ENCODE peak calls at places on chromosomes 4 and X, in eight cellular contexts. One of them, this sample, is unnamed.

GRCh38 chr4:109826719-109827118 is 1.1 kb upstream of the RRH start:
- DNase-seq in heart right ventricle: no peak
- DNase-seq in endodermal cell: no peak
- DNase-seq in hepatocyte: peak; percentile 13
- DNase-seq in HFF-Myc: no peak
- DNase-seq in AG09309: peak; percentile 4
- DNase-seq in CD8-positive, alpha-beta T cell: no peak
- DNase-seq in GM23338: peak; percentile 27
- DNase-seq in this sample: no peak

GRCh38 chrX:129717902-129718301 is 20.9 kb upstream of the XPNPEP2 start:
- DNase-seq in heart right ventricle: no peak
- DNase-seq in endodermal cell: peak; percentile 55
- DNase-seq in hepatocyte: no peak
- DNase-seq in HFF-Myc: no peak
- DNase-seq in AG09309: peak; percentile 64
- DNase-seq in CD8-positive, alpha-beta T cell: no peak
- DNase-seq in GM23338: no peak
- DNase-seq in this sample: no peak

GRCh38 chrX:120664081-120664480 is 34.2 kb upstream of the C1GALT1C1 start:
- DNase-seq in heart right ventricle: no peak
- DNase-seq in endodermal cell: no peak
- DNase-seq in hepatocyte: no peak
- DNase-seq in HFF-Myc: no peak
- DNase-seq in AG09309: no peak
- DNase-seq in CD8-positive, alpha-beta T cell: no peak
- DNase-seq in GM23338: peak; percentile 13
- DNase-seq in this sample: no peak

GRCh38 chr4:106238819-106239420 is 77.1 kb downstream of the TBCK start:
- DNase-seq in heart right ventricle: peak; percentile 7
- DNase-seq in endodermal cell: peak; percentile 75
- DNase-seq in hepatocyte: peak; percentile 60
- DNase-seq in HFF-Myc: peak; percentile 21
- DNase-seq in AG09309: peak; percentile 7
- DNase-seq in CD8-positive, alpha-beta T cell: no peak
- DNase-seq in GM23338: peak; percentile 80
- DNase-seq in this sample: no peak

GRCh38 chr4:3416270-3416669 is 25.5 kb upstream of the HGFAC start:
- DNase-seq in heart right ventricle: no peak
- DNase-seq in endodermal cell: no peak
- DNase-seq in hepatocyte: no peak
- DNase-seq in HFF-Myc: no peak
- DNase-seq in AG09309: no peak
- DNase-seq in CD8-positive, alpha-beta T cell: no peak
- DNase-seq in GM23338: no peak
- DNase-seq in this sample: no peak

GRCh38 chr4:88443486-88443885 is 13.4 kb upstream of the HERC5 start:
- DNase-seq in heart right ventricle: no peak
- DNase-seq in endodermal cell: peak; percentile 43
- DNase-seq in hepatocyte: no peak
- DNase-seq in HFF-Myc: no peak
- DNase-seq in AG09309: no peak
- DNase-seq in CD8-positive, alpha-beta T cell: no peak
- DNase-seq in GM23338: peak; percentile 57
- DNase-seq in this sample: no peak

GRCh38 chr4:40055873-40056721 is 553 bp upstream of the N4BP2 start:
- DNase-seq in heart right ventricle: peak; percentile 66
- DNase-seq in endodermal cell: peak; percentile 87
- DNase-seq in hepatocyte: peak; percentile 80
- DNase-seq in HFF-Myc: peak; percentile 52
- DNase-seq in AG09309: peak; percentile 64
- DNase-seq in CD8-positive, alpha-beta T cell: peak; percentile 47
- DNase-seq in GM23338: peak; percentile 81
- DNase-seq in this sample: peak; percentile 1

GRCh38 chr4:140302151-140302859 is 71.1 kb upstream of the SCOC start:
- DNase-seq in heart right ventricle: no peak
- DNase-seq in endodermal cell: no peak
- DNase-seq in hepatocyte: no peak
- DNase-seq in HFF-Myc: no peak
- DNase-seq in AG09309: no peak
- DNase-seq in CD8-positive, alpha-beta T cell: no peak
- DNase-seq in GM23338: no peak
- DNase-seq in this sample: no peak

GRCh38 chrX:9433596-9433995 is 31.3 kb upstream of the TBL1X start:
- DNase-seq in heart right ventricle: no peak
- DNase-seq in endodermal cell: no peak
- DNase-seq in hepatocyte: no peak
- DNase-seq in HFF-Myc: no peak
- DNase-seq in AG09309: no peak
- DNase-seq in CD8-positive, alpha-beta T cell: no peak
- DNase-seq in GM23338: no peak
- DNase-seq in this sample: no peak

GRCh38 chrX:123648028-123648810 is 84.6 kb downstream of the THOC2 start:
- DNase-seq in heart right ventricle: no peak
- DNase-seq in endodermal cell: peak; percentile 89
- DNase-seq in hepatocyte: peak; percentile 83
- DNase-seq in HFF-Myc: peak; percentile 5
- DNase-seq in AG09309: no peak
- DNase-seq in CD8-positive, alpha-beta T cell: peak; percentile 0
- DNase-seq in GM23338: peak; percentile 86
- DNase-seq in this sample: no peak

GRCh38 chrX:149629730-149630387 is 1.7 kb downstream of the TMEM185A start:
- DNase-seq in heart right ventricle: no peak
- DNase-seq in endodermal cell: no peak
- DNase-seq in hepatocyte: no peak
- DNase-seq in HFF-Myc: no peak
- DNase-seq in AG09309: no peak
- DNase-seq in CD8-positive, alpha-beta T cell: no peak
- DNase-seq in GM23338: no peak
- DNase-seq in this sample: no peak
- H3K4me3 ChIP-seq in heart right ventricle: peak overlapping the region; percentile 64
- H3K4me3 ChIP-seq in endodermal cell: peak overlapping the region; percentile 96
- H3K4me3 ChIP-seq in hepatocyte: peak overlapping the region; percentile 5
- H3K4me3 ChIP-seq in HFF-Myc: peak overlapping the region; percentile 54
- H3K4me3 ChIP-seq in AG09309: no peak overlapping the region
- H3K4me3 ChIP-seq in CD8-positive, alpha-beta T cell: no peak overlapping the region
- H3K4me3 ChIP-seq in GM23338: peak overlapping the region; percentile 65
- H3K4me3 ChIP-seq in this sample: peak overlapping the region; percentile 76

GRCh38 chr4:112813790-112814189 is 176.8 kb downstream of the LARP7 start:
- DNase-seq in heart right ventricle: no peak
- DNase-seq in endodermal cell: no peak
- DNase-seq in hepatocyte: no peak
- DNase-seq in HFF-Myc: peak; percentile 45
- DNase-seq in AG09309: peak; percentile 23
- DNase-seq in CD8-positive, alpha-beta T cell: no peak
- DNase-seq in GM23338: no peak
- DNase-seq in this sample: no peak
- H3K4me3 ChIP-seq in heart right ventricle: no peak overlapping the region
- H3K4me3 ChIP-seq in endodermal cell: no peak overlapping the region
- H3K4me3 ChIP-seq in hepatocyte: no peak overlapping the region
- H3K4me3 ChIP-seq in HFF-Myc: no peak overlapping the region
- H3K4me3 ChIP-seq in AG09309: no peak overlapping the region
- H3K4me3 ChIP-seq in CD8-positive, alpha-beta T cell: no peak overlapping the region
- H3K4me3 ChIP-seq in GM23338: no peak overlapping the region
- H3K4me3 ChIP-seq in this sample: no peak overlapping the region

DNA sequence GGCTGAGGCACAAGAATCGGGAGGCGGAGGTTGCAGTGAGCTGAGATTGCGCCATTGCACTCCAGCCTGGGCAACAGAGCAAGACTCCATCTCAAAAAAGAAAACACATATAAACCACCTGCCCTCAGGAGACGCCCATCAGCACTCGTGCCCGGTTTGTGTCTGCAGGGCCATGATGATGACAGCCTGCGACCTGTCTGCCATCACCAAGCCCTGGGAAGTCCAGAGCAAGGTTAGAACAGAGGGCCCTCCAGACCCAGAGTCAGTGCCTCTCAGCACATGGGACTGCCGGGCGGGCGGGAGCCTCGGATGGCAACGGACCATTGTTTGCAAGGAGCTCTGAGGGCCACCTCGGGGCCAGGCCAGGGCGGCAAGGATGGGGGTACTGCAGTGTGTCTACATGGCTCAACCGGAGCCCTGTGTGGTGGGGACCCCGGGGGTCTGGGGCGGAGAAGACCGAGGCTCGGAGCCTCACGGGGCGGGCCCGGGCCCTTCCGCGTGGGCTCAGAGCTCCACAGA is 9.3 kb downstream of the ATP5ME start:
- DNase-seq in heart right ventricle: no peak
- DNase-seq in endodermal cell: peak; percentile 36
- DNase-seq in hepatocyte: no peak
- DNase-seq in HFF-Myc: no peak
- DNase-seq in AG09309: no peak
- DNase-seq in CD8-positive, alpha-beta T cell: no peak
- DNase-seq in GM23338: no peak
- DNase-seq in this sample: no peak
- H3K4me3 ChIP-seq in heart right ventricle: no peak overlapping the region
- H3K4me3 ChIP-seq in endodermal cell: no peak overlapping the region
- H3K4me3 ChIP-seq in hepatocyte: no peak overlapping the region
- H3K4me3 ChIP-seq in HFF-Myc: no peak overlapping the region
- H3K4me3 ChIP-seq in AG09309: no peak overlapping the region
- H3K4me3 ChIP-seq in CD8-positive, alpha-beta T cell: peak overlapping the region; percentile 93
- H3K4me3 ChIP-seq in GM23338: peak overlapping the region; percentile 87
- H3K4me3 ChIP-seq in this sample: no peak overlapping the region

GRCh38 chrX:153818571-153819397 is 11.6 kb downstream of the PDZD4 start:
- DNase-seq in heart right ventricle: no peak
- DNase-seq in endodermal cell: peak; percentile 82
- DNase-seq in hepatocyte: peak; percentile 68
- DNase-seq in HFF-Myc: no peak
- DNase-seq in AG09309: no peak
- DNase-seq in CD8-positive, alpha-beta T cell: peak; percentile 14
- DNase-seq in GM23338: peak; percentile 68
- DNase-seq in this sample: no peak
- H3K4me3 ChIP-seq in heart right ventricle: peak overlapping the region; percentile 38
- H3K4me3 ChIP-seq in endodermal cell: peak overlapping the region; percentile 29
- H3K4me3 ChIP-seq in hepatocyte: peak overlapping the region; percentile 20
- H3K4me3 ChIP-seq in HFF-Myc: peak overlapping the region; percentile 25
- H3K4me3 ChIP-seq in AG09309: no peak overlapping the region
- H3K4me3 ChIP-seq in CD8-positive, alpha-beta T cell: peak overlapping the region; percentile 27
- H3K4me3 ChIP-seq in GM23338: peak overlapping the region; percentile 52
- H3K4me3 ChIP-seq in this sample: peak overlapping the region; percentile 24

GRCh38 chr4:187903700-187904099 is 91.9 kb upstream of the ZFP42 start:
- DNase-seq in heart right ventricle: no peak
- DNase-seq in endodermal cell: no peak
- DNase-seq in hepatocyte: no peak
- DNase-seq in HFF-Myc: no peak
- DNase-seq in AG09309: no peak
- DNase-seq in CD8-positive, alpha-beta T cell: no peak
- DNase-seq in GM23338: no peak
- DNase-seq in this sample: no peak

GRCh38 chr4:187908079-187908501 is 87.5 kb upstream of the ZFP42 start:
- DNase-seq in heart right ventricle: no peak
- DNase-seq in endodermal cell: no peak
- DNase-seq in hepatocyte: no peak
- DNase-seq in HFF-Myc: no peak
- DNase-seq in AG09309: peak; percentile 46
- DNase-seq in CD8-positive, alpha-beta T cell: no peak
- DNase-seq in GM23338: no peak
- DNase-seq in this sample: no peak

GRCh38 chr4:187908731-187909130 is 86.8 kb upstream of the ZFP42 start:
- DNase-seq in heart right ventricle: no peak
- DNase-seq in endodermal cell: no peak
- DNase-seq in hepatocyte: no peak
- DNase-seq in HFF-Myc: no peak
- DNase-seq in AG09309: no peak
- DNase-seq in CD8-positive, alpha-beta T cell: no peak
- DNase-seq in GM23338: no peak
- DNase-seq in this sample: no peak
- H3K4me3 ChIP-seq in heart right ventricle: no peak overlapping the region
- H3K4me3 ChIP-seq in endodermal cell: no peak overlapping the region
- H3K4me3 ChIP-seq in hepatocyte: no peak overlapping the region
- H3K4me3 ChIP-seq in HFF-Myc: no peak overlapping the region
- H3K4me3 ChIP-seq in AG09309: no peak overlapping the region
- H3K4me3 ChIP-seq in CD8-positive, alpha-beta T cell: no peak overlapping the region
- H3K4me3 ChIP-seq in GM23338: no peak overlapping the region
- H3K4me3 ChIP-seq in this sample: no peak overlapping the region

GRCh38 chr4:144647095-144647959 is 1.4 kb downstream of the HHIP start:
- DNase-seq in heart right ventricle: no peak
- DNase-seq in endodermal cell: peak; percentile 66
- DNase-seq in hepatocyte: peak; percentile 25
- DNase-seq in HFF-Myc: no peak
- DNase-seq in AG09309: no peak
- DNase-seq in CD8-positive, alpha-beta T cell: no peak
- DNase-seq in GM23338: peak; percentile 82
- DNase-seq in this sample: no peak
- H3K4me3 ChIP-seq in heart right ventricle: no peak overlapping the region
- H3K4me3 ChIP-seq in endodermal cell: peak overlapping the region; percentile 70
- H3K4me3 ChIP-seq in hepatocyte: peak overlapping the region; percentile 71
- H3K4me3 ChIP-seq in HFF-Myc: peak overlapping the region; percentile 51
- H3K4me3 ChIP-seq in AG09309: peak overlapping the region; percentile 80
- H3K4me3 ChIP-seq in CD8-positive, alpha-beta T cell: no peak overlapping the region
- H3K4me3 ChIP-seq in GM23338: peak overlapping the region; percentile 58
- H3K4me3 ChIP-seq in this sample: peak overlapping the region; percentile 63

DNA sequence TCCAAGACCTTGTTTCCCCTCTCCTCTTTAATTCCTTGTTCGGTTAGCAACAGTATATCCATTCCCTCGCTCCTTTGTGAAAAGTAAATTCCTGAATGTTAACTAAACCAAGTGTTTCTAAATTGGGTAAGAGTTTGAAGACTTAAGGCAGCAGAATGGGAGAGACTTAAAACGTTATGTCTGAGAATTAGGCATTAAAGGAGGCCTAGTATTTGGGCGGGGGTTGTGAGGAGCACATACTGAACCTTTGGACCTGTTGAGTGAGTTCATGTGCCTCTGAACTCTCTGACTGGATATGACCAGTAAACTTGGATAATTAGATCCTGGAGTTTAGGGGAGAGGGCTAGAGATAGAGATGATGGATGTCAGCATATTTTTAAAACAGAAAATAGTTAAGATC is 1.2 kb downstream of the MSMO1 start:
- DNase-seq in heart right ventricle: no peak
- DNase-seq in endodermal cell: no peak
- DNase-seq in hepatocyte: peak; percentile 28
- DNase-seq in HFF-Myc: no peak
- DNase-seq in AG09309: no peak
- DNase-seq in CD8-positive, alpha-beta T cell: no peak
- DNase-seq in GM23338: peak; percentile 2
- DNase-seq in this sample: no peak
- H3K4me3 ChIP-seq in heart right ventricle: peak overlapping the region; percentile 92
- H3K4me3 ChIP-seq in endodermal cell: peak overlapping the region; percentile 95
- H3K4me3 ChIP-seq in hepatocyte: peak overlapping the region; percentile 43
- H3K4me3 ChIP-seq in HFF-Myc: peak overlapping the region; percentile 65
- H3K4me3 ChIP-seq in AG09309: peak overlapping the region; percentile 100
- H3K4me3 ChIP-seq in CD8-positive, alpha-beta T cell: no peak overlapping the region
- H3K4me3 ChIP-seq in GM23338: peak overlapping the region; percentile 99
- H3K4me3 ChIP-seq in this sample: peak overlapping the region; percentile 97

GRCh38 chr4:166293551-166293950 is 420.5 kb downstream of the TLL1 start:
- DNase-seq in heart right ventricle: no peak
- DNase-seq in endodermal cell: no peak
- DNase-seq in hepatocyte: no peak
- DNase-seq in HFF-Myc: no peak
- DNase-seq in AG09309: no peak
- DNase-seq in CD8-positive, alpha-beta T cell: no peak
- DNase-seq in GM23338: no peak
- DNase-seq in this sample: no peak
- H3K4me3 ChIP-seq in heart right ventricle: no peak overlapping the region
- H3K4me3 ChIP-seq in endodermal cell: no peak overlapping the region
- H3K4me3 ChIP-seq in hepatocyte: no peak overlapping the region
- H3K4me3 ChIP-seq in HFF-Myc: no peak overlapping the region
- H3K4me3 ChIP-seq in AG09309: no peak overlapping the region
- H3K4me3 ChIP-seq in CD8-positive, alpha-beta T cell: no peak overlapping the region
- H3K4me3 ChIP-seq in GM23338: no peak overlapping the region
- H3K4me3 ChIP-seq in this sample: no peak overlapping the region

GRCh38 chr4:1459664-1460511 is 53.6 kb upstream of the NKX1-1 start:
- DNase-seq in heart right ventricle: no peak
- DNase-seq in endodermal cell: peak; percentile 55
- DNase-seq in hepatocyte: no peak
- DNase-seq in HFF-Myc: no peak
- DNase-seq in AG09309: no peak
- DNase-seq in CD8-positive, alpha-beta T cell: no peak
- DNase-seq in GM23338: no peak
- DNase-seq in this sample: no peak
- H3K4me3 ChIP-seq in heart right ventricle: no peak overlapping the region
- H3K4me3 ChIP-seq in endodermal cell: no peak overlapping the region
- H3K4me3 ChIP-seq in hepatocyte: no peak overlapping the region
- H3K4me3 ChIP-seq in HFF-Myc: no peak overlapping the region
- H3K4me3 ChIP-seq in AG09309: no peak overlapping the region
- H3K4me3 ChIP-seq in CD8-positive, alpha-beta T cell: no peak overlapping the region
- H3K4me3 ChIP-seq in GM23338: peak overlapping the region; percentile 42
- H3K4me3 ChIP-seq in this sample: no peak overlapping the region

This sample was measured in esophagus squamous epithelium.